ENCODE peak calls at places on chromosomes 1 and 21, in six cellular contexts. L, N, G, W, P and H are unnamed samples.

GRCh38 chr1:155062151-155062686 is 1.3 kb upstream of the EFNA4 start:
- DNase-seq in L (no peak), G (no peak), N (no peak), W (no peak), P (no peak), H (no peak)

GRCh38 chr1:94858276-94858675 is 38.1 kb downstream of the SLC44A3 start:
- DNase-seq in L (no peak), G (no peak), W (no peak), N (no peak), P (no peak), H (no peak)

GRCh38 chr1:109821221-109821669 is 57.5 kb upstream of the EPS8L3 start:
- DNase-seq in G (no peak), P (no peak), N (no peak), W (no peak), L (no peak), H (peak)

GRCh38 chr21:43352568-43353281 is 74.2 kb downstream of the SIK1 start:
- DNase-seq in G (no peak), P (no peak), L (no peak), W (no peak), N (no peak), H (no peak)

GRCh38 chr1:25161981-25162380 is 70.3 kb downstream of the SYF2 start:
- DNase-seq in G (no peak), N (no peak), W (no peak), L (no peak), P (no peak), H (no peak)

GRCh38 chr1:243763806-243764205 is 86.2 kb downstream of the AKT3 start:
- DNase-seq in W (no peak), N (no peak), P (no peak), G (no peak), L (no peak), H (no peak)

GRCh38 chr1:103274886-103275285 is 166.6 kb upstream of the COL11A1 start:
- DNase-seq in N (no peak), L (no peak), G (no peak), W (no peak), P (no peak), H (no peak)

GRCh38 chr1:66981679-66982078 is 56.9 kb downstream of the MIER1 start:
- DNase-seq in L (no peak), N (peak), G (no peak), W (no peak), P (peak), H (no peak)

GRCh38 chr1:37931148-37931492 is 15.7 kb downstream of the INPP5B start:
- DNase-seq in P (no peak), N (no peak), L (no peak), W (no peak), G (no peak), H (no peak)

GRCh38 chr1:54229281-54229891 is 29.4 kb downstream of the MRPL37 start:
- DNase-seq in G (no peak), W (no peak), N (peak), L (no peak), P (no peak), H (no peak)

GRCh38 chr1:173056355-173056754 is 5.6 kb upstream of the TNFSF18 start:
- DNase-seq in W (no peak), G (peak), P (no peak), L (no peak), N (no peak), H (no peak)

GRCh38 chr1:44947774-44948311 is 38.6 kb downstream of the EIF2B3 start:
- DNase-seq in P (no peak), G (no peak), N (no peak), L (no peak), W (no peak), H (no peak)

GRCh38 chr1:25875856-25876692 is 566 bp upstream of the PAQR7 start:
- DNase-seq in G (no peak), N (no peak), L (no peak), W (no peak), P (no peak), H (peak)

GRCh38 chr21:14526199-14526598 is 19.9 kb downstream of the SAMSN1 start:
- DNase-seq in P (no peak), L (no peak), G (no peak), N (no peak), W (no peak), H (no peak)

GRCh38 chr1:31400393-31400792 is 12.6 kb upstream of the SERINC2 start:
- DNase-seq in L (no peak), P (no peak), N (no peak), G (no peak), W (no peak), H (no peak)

GRCh38 chr1:26296340-26297056 is 9.9 kb downstream of the UBXN11 start:
- DNase-seq in L (no peak), G (no peak), P (no peak), W (no peak), N (no peak), H (no peak)

GRCh38 chr1:2143814-2144500 is 50.6 kb downstream of the FAAP20 start:
- DNase-seq in W (no peak), N (no peak), P (no peak), L (no peak), G (no peak), H (no peak)

GRCh38 chr21:45146301-45146700 is 71.9 kb downstream of the ADARB1 start:
- DNase-seq in W (no peak), N (no peak), P (no peak), G (no peak), L (no peak), H (peak)

GRCh38 chr1:211703812-211704566 is 28.6 kb upstream of the NEK2 start:
- DNase-seq in G (no peak), L (no peak), W (no peak), P (no peak), N (no peak), H (no peak)

GRCh38 chr1:178109348-178110143 is 15.6 kb downstream of the RASAL2 start:
- DNase-seq in P (no peak), L (no peak), W (no peak), N (no peak), G (no peak), H (no peak)

GRCh38 chr21:15028186-15028585 is 36.6 kb downstream of the NRIP1 start:
- DNase-seq in P (no peak), W (no peak), L (no peak), N (no peak), G (no peak), H (no peak)

GRCh38 chr1:9225411-9225785 is 9.2 kb upstream of the H6PD start:
- DNase-seq in P (no peak), L (no peak), W (no peak), G (peak), N (no peak), H (no peak)

GRCh38 chr1:23553206-23553895 is 6.0 kb downstream of the ID3 start:
- DNase-seq in W (no peak), L (no peak), G (no peak), P (no peak), N (no peak), H (no peak)

GRCh38 chr1:32701421-32701911 is 1.1 kb downstream of the SYNC start:
- DNase-seq in P (no peak), W (no peak), N (no peak), L (no peak), G (no peak), H (no peak)

GRCh38 chr1:183233113-183233512 is 47.0 kb downstream of the LAMC2 start:
- DNase-seq in N (no peak), P (no peak), G (no peak), L (no peak), W (no peak), H (no peak)

GRCh38 chr1:13792429-13792828 is 92.4 kb downstream of the PRDM2 start:
- DNase-seq in L (no peak), W (no peak), P (no peak), N (no peak), G (no peak), H (no peak)

GRCh38 chr1:53273526-53273925 is 35.2 kb upstream of the MAGOH start:
- DNase-seq in L (no peak), N (no peak), P (no peak), G (no peak), W (no peak), H (no peak)

GRCh38 chr1:157399984-157400382 is 152.3 kb downstream of the FCRL5 start:
- DNase-seq in L (no peak), G (no peak), N (peak), W (no peak), P (no peak), H (no peak)